ENCODE peak calls at places on chromosomes 5 and 9, in four cellular contexts. S is ELF-1, U is uterus, J is erythroblast. Q is an unnamed sample.

GRCh38 chr5:40601198-40601868 is 78.4 kb upstream of the PTGER4 start:
- DNase-seq in S (no peak), U (no peak), J (no peak), Q (no peak)

GRCh38 chr9:83304686-83305085 is 233.5 kb downstream of the FRMD3 start:
- DNase-seq in S (peak; percentile 18), U (peak; percentile 90), J (no peak), Q (no peak)

GRCh38 chr9:136021891-136022681 is 60.9 kb upstream of the UBAC1 start:
- DNase-seq in S (no peak), U (peak; percentile 13), J (no peak), Q (no peak)

GRCh38 chr5:178298283-178298807 is 65.7 kb upstream of the PHYKPL start:
- DNase-seq in S (no peak), U (no peak), J (no peak), Q (no peak)

GRCh38 chr9:69582544-69583297 is 89.5 kb downstream of the APBA1 start:
- DNase-seq in S (peak; percentile 50), U (no peak), J (no peak), Q (peak; percentile 34)

GRCh38 chr9:97774657-97775056 is 77.5 kb upstream of the XPA start:
- DNase-seq in S (no peak), U (no peak), J (no peak), Q (no peak)

GRCh38 chr9:982660-983240 is 6.3 kb downstream of the DMRT3 start:
- DNase-seq in S (no peak), U (no peak), J (no peak), Q (no peak)

GRCh38 chr5:139889410-139889809 is 93.8 kb downstream of the PSD2 start:
- DNase-seq in S (no peak), U (no peak), J (no peak), Q (no peak)

GRCh38 chr5:88000877-88001276 is 267.8 kb downstream of the TMEM161B start:
- DNase-seq in S (no peak), U (no peak), J (no peak), Q (no peak)

GRCh38 chr9:136131629-136132499 is 13.2 kb upstream of the TMEM250 start:
- DNase-seq in S (no peak), U (no peak), J (no peak), Q (no peak)

GRCh38 chr5:39209924-39210323 is 9.4 kb downstream of the FYB1 start:
- DNase-seq in S (no peak), U (no peak), J (no peak), Q (no peak)

GRCh38 chr9:83665576-83666200 is 42.1 kb downstream of the UBQLN1 start:
- DNase-seq in S (no peak), U (no peak), J (no peak), Q (peak; percentile 12)

GRCh38 chr5:74550927-74551326 is 89.6 kb downstream of the ENC1 start:
- DNase-seq in S (no peak), U (no peak), J (no peak), Q (no peak)